ENCODE peak calls at places on chromosomes 11 and 22, in eight cellular contexts. T, W, I, R, C, Q, G and Z are unnamed samples.

GRCh38 chr11:72736452-72737069 is 15.6 kb downstream of the ARAP1 start:
- DNase-seq in I (peak), C (peak), W (no peak), T (no peak), G (no peak), Q (no peak), R (no peak), Z (peak)

GRCh38 chr22:25139062-25139461 is 60.6 kb upstream of the CRYBB3 start:
- DNase-seq in W (peak), Q (no peak), C (no peak), G (no peak), I (no peak), R (no peak), T (no peak), Z (no peak)

GRCh38 chr22:18023509-18024275 is 669 bp downstream of the MICAL3 start:
- DNase-seq in W (peak), G (peak), I (peak), C (peak), R (peak), Q (peak), T (peak), Z (peak)

GRCh38 chr11:7890417-7891179 is 40.5 kb downstream of the OR10A6 start:
- DNase-seq in Q (peak), I (no peak), T (no peak), C (no peak), G (no peak), R (no peak), W (no peak), Z (peak)

GRCh38 chr11:64060861-64061444 is 25.2 kb downstream of the FLRT1 start:
- DNase-seq in G (peak), C (no peak), R (peak), W (peak), Q (peak), T (peak), I (no peak), Z (peak)

GRCh38 chr11:6705905-6706535 is 22.9 kb upstream of the MRPL17 start:
- DNase-seq in I (no peak), T (peak), C (peak), W (peak), G (peak), R (peak), Q (peak), Z (peak)

GRCh38 chr11:56885182-56885581 is 103.5 kb upstream of the OR5AK2 start:
- DNase-seq in T (peak), I (no peak), Q (peak), R (no peak), G (peak), C (peak), W (peak), Z (no peak)

GRCh38 chr11:103673773-103674172 is 362.7 kb upstream of the DDI1 start:
- DNase-seq in R (no peak), W (no peak), Q (no peak), T (no peak), G (no peak), I (no peak), C (peak), Z (no peak)

GRCh38 chr11:86370922-86371614 is 3.6 kb upstream of the CCDC81 start:
- DNase-seq in T (no peak), I (no peak), R (no peak), G (peak), Q (no peak), C (peak), W (peak), Z (no peak)

GRCh38 chr11:74683279-74683871 is 47.9 kb downstream of the CHRDL2 start:
- DNase-seq in C (no peak), I (no peak), T (peak), Q (peak), W (peak), G (peak), R (no peak), Z (no peak)

DNA sequence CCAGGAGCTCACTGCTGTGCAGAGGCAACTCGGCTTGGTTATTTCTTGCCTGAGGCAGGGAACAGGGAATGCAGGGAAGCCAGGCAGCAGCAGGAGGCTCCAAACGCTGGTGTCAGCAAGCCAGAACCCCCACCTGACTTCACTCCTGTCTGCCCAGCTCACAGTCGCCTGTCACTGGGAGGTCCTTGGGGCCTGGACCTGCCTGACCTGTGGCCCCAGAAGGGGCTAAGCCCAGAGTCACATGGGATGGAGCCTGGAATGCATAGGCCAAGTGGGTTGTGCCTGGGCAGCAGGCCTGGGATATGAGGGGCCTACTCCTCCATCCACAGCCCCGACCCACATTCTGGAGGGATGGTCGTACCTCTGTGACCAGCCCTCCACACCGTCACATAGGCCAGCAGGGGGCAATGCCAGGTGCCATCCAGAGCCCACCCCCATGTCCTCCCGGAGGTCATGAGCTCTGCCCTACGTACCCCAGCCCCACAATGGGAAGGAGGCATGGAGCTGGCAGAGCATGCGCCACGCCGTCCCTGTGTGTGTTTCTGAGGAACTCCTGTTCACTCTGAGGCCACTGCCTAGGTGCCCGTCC is 5.2 kb downstream of the RASSF7 start:
- DNase-seq in R (peak), C (no peak), T (no peak), Q (no peak), I (no peak), G (peak), W (no peak), Z (no peak)
- TF ChIP-seq CTCF in R (no peak), C (no peak), T (peak), Q (no peak), I (peak), G (peak), W (no peak), Z (no peak)

DNA sequence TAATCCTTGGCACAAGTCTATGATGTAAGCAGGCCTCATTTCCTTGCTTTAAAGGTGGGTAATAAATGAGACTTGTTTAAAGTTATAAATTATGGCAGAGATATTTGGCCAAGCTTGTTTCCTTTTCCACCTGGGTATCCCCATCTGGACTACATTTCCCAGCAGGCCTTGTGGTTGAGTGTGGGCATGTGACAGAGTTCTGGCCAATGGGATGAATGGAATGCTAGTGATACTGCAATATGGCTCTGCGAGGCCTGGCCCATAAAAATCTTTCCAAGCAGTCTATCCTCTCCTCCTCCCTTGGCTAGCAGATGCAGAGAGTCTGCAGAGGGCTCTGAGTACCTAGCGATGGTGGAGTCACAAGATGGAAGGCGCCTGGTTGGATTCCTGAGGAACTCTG is 102.5 kb downstream of the TIMP3 start:
- DNase-seq in R (peak), C (peak), G (peak), W (peak), Q (peak), T (peak), I (peak), Z (peak)
- TF ChIP-seq EZH2phosphoT487 in R (no peak), C (no peak), G (no peak), W (no peak), Q (no peak), T (no peak), I (no peak), Z (no peak)

GRCh38 chr11:12915093-12915492 is 94.0 kb upstream of the RASSF10 start:
- DNase-seq in G (no peak), C (no peak), I (no peak), T (no peak), Q (no peak), W (no peak), R (no peak), Z (no peak)

GRCh38 chr11:12909866-12910265 is 99.2 kb upstream of the RASSF10 start:
- DNase-seq in C (no peak), W (no peak), I (no peak), G (no peak), R (no peak), Q (no peak), T (no peak), Z (no peak)

GRCh38 chr11:12917830-12918229 is 91.3 kb upstream of the RASSF10 start:
- DNase-seq in W (no peak), I (no peak), G (no peak), C (no peak), Q (no peak), T (no peak), R (no peak), Z (no peak)

GRCh38 chr11:12918667-12919066 is 90.4 kb upstream of the RASSF10 start:
- DNase-seq in C (no peak), G (no peak), W (no peak), R (no peak), T (no peak), Q (no peak), I (no peak), Z (no peak)

GRCh38 chr11:12914401-12914912 is 94.7 kb upstream of the RASSF10 start:
- DNase-seq in Q (peak), G (peak), R (no peak), I (no peak), W (peak), C (peak), T (peak), Z (peak)
- TF ChIP-seq CTCF in Q (peak), G (peak), R (peak), I (peak), W (peak), C (peak), T (peak), Z (peak)

DNA sequence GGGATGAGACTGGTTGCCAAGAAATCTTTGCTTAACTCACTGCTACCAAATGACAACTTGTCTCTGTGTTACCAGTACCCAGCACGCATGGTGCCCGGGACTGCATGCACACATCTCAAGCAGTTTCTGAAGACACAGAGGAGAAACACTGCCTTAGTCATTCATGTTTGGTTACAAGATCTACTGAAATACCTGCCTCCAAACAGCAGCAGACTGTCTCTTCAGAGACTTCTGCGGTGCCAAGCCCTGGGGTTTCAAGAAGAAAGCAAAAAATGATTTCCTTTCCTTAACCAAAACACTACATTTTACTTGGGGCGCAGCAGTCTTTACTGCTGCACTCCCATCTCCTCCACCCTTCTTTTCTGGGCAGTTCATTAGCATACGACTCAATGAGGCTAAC is 4.2 kb downstream of the NAP1L4 start:
- DNase-seq in G (no peak), Q (no peak), R (peak), I (no peak), C (no peak), W (no peak), T (no peak), Z (no peak)
- TF ChIP-seq EZH2phosphoT487 in G (no peak), Q (no peak), R (no peak), I (no peak), C (no peak), W (no peak), T (no peak), Z (no peak)